ENCODE peak calls at places on chromosomes 4 and X, in four cellular contexts. A is Ammon's horn, Y is natural killer cell, F is astrocyte. E is an unnamed sample.

GRCh38 chrX:68746988-68747387 is 81.8 kb upstream of the EFNB1 start:
- DNase-seq in A (no peak), Y (no peak), F (no peak), E (no peak)

GRCh38 chr4:52996261-52997131 is 134.4 kb downstream of the RASL11B start:
- DNase-seq in A (no peak), Y (no peak), F (peak), E (no peak)

GRCh38 chr4:147371661-147372060 is 109.2 kb upstream of the EDNRA start:
- DNase-seq in A (no peak), Y (no peak), F (peak), E (no peak)

GRCh38 chrX:115690554-115691216 is 129.7 kb downstream of the PLS3 start:
- DNase-seq in A (peak), Y (no peak), F (peak), E (peak)

GRCh38 chr4:154602404-154603020 is 9.9 kb downstream of the FGG start:
- DNase-seq in A (no peak), Y (no peak), F (peak), E (no peak)

GRCh38 chr4:69224891-69225290 is 10.3 kb upstream of the UGT2B11 start:
- DNase-seq in A (no peak), Y (no peak), F (no peak), E (no peak)

GRCh38 chrX:5748751-5749150 is 479.9 kb downstream of the NLGN4X start:
- DNase-seq in A (no peak), Y (no peak), F (no peak), E (no peak)

GRCh38 chr4:122534776-122535175 is 78.3 kb upstream of the IL2 start:
- DNase-seq in A (no peak), Y (no peak), F (peak), E (no peak)

GRCh38 chrX:150547511-150548115 is 20.8 kb upstream of the MTM1 start:
- DNase-seq in A (peak), Y (no peak), F (peak), E (peak)

GRCh38 chrX:23699636-23700194 is 32.4 kb downstream of the PRDX4 start:
- DNase-seq in A (peak), Y (peak), F (no peak), E (peak)

GRCh38 chr4:45186249-45186648 is 459.9 kb upstream of the GNPDA2 start:
- DNase-seq in A (no peak), Y (no peak), F (no peak), E (no peak)

GRCh38 chr4:152535903-152536544 is at the start of gene FBXW7:
- DNase-seq in A (peak), Y (peak), F (peak), E (peak)

GRCh38 chrX:40299028-40299479 is 201.3 kb upstream of the BCOR start:
- DNase-seq in A (no peak), Y (no peak), F (no peak), E (no peak)

GRCh38 chr4:16225996-16226815 is at the start of gene TAPT1:
- DNase-seq in A (peak), Y (peak), F (no peak), E (peak)

GRCh38 chr4:1522606-1523005 is 116.4 kb upstream of the NKX1-1 start:
- DNase-seq in A (no peak), Y (no peak), F (no peak), E (no peak)

GRCh38 chr4:2937146-2937857 is 25.9 kb downstream of the NOP14 start:
- DNase-seq in A (no peak), Y (peak), F (peak), E (no peak)

E was measured in putamen.